ENCODE peak calls at places on chromosomes 6 and 20, in ten cellular contexts. One of them, this sample, is unnamed.

GRCh38 chr6:169489642-169490408 is 212.0 kb downstream of the WDR27 start:
- DNase-seq in fibroblast of mammary gland: peak; percentile 57
- DNase-seq in lower leg skin: no peak
- DNase-seq in right atrium auricular region: no peak
- DNase-seq in NB4: no peak
- DNase-seq in psoas muscle: no peak
- DNase-seq in BJ: no peak
- DNase-seq in mucosa of descending colon: no peak
- DNase-seq in ascending aorta: no peak
- DNase-seq in upper lobe of left lung: no peak
- DNase-seq in this sample: peak; percentile 46

GRCh38 chr6:122610690-122611455 is 668 bp downstream of the PKIB start:
- DNase-seq in fibroblast of mammary gland: peak; percentile 13
- DNase-seq in lower leg skin: peak; percentile 83
- DNase-seq in right atrium auricular region: no peak
- DNase-seq in NB4: no peak
- DNase-seq in psoas muscle: peak; percentile 28
- DNase-seq in BJ: no peak
- DNase-seq in mucosa of descending colon: peak; percentile 74
- DNase-seq in ascending aorta: peak; percentile 16
- DNase-seq in upper lobe of left lung: peak; percentile 54
- DNase-seq in this sample: no peak

GRCh38 chr6:25482996-25483395 is 169.0 kb upstream of the SCGN start:
- DNase-seq in fibroblast of mammary gland: no peak
- DNase-seq in lower leg skin: no peak
- DNase-seq in right atrium auricular region: no peak
- DNase-seq in NB4: no peak
- DNase-seq in psoas muscle: no peak
- DNase-seq in BJ: no peak
- DNase-seq in mucosa of descending colon: no peak
- DNase-seq in ascending aorta: no peak
- DNase-seq in upper lobe of left lung: no peak
- DNase-seq in this sample: no peak

GRCh38 chr6:154196333-154196732 is 157.3 kb downstream of the OPRM1 start:
- DNase-seq in fibroblast of mammary gland: no peak
- DNase-seq in lower leg skin: no peak
- DNase-seq in right atrium auricular region: no peak
- DNase-seq in NB4: no peak
- DNase-seq in psoas muscle: no peak
- DNase-seq in BJ: no peak
- DNase-seq in mucosa of descending colon: no peak
- DNase-seq in ascending aorta: no peak
- DNase-seq in upper lobe of left lung: no peak
- DNase-seq in this sample: no peak

GRCh38 chr6:159935633-159936032 is 33.2 kb upstream of the IGF2R start:
- DNase-seq in fibroblast of mammary gland: peak; percentile 77
- DNase-seq in lower leg skin: no peak
- DNase-seq in right atrium auricular region: no peak
- DNase-seq in NB4: no peak
- DNase-seq in psoas muscle: no peak
- DNase-seq in BJ: no peak
- DNase-seq in mucosa of descending colon: no peak
- DNase-seq in ascending aorta: no peak
- DNase-seq in upper lobe of left lung: no peak
- DNase-seq in this sample: no peak

GRCh38 chr20:38859070-38859690 is 53.7 kb downstream of the PPP1R16B start:
- DNase-seq in fibroblast of mammary gland: no peak
- DNase-seq in lower leg skin: no peak
- DNase-seq in right atrium auricular region: no peak
- DNase-seq in NB4: peak; percentile 76
- DNase-seq in psoas muscle: no peak
- DNase-seq in BJ: no peak
- DNase-seq in mucosa of descending colon: no peak
- DNase-seq in ascending aorta: no peak
- DNase-seq in upper lobe of left lung: no peak
- DNase-seq in this sample: no peak

GRCh38 chr20:37348643-37349516 is 2.9 kb downstream of the SRC start:
- DNase-seq in fibroblast of mammary gland: no peak
- DNase-seq in lower leg skin: peak; percentile 78
- DNase-seq in right atrium auricular region: no peak
- DNase-seq in NB4: no peak
- DNase-seq in psoas muscle: no peak
- DNase-seq in BJ: no peak
- DNase-seq in mucosa of descending colon: no peak
- DNase-seq in ascending aorta: no peak
- DNase-seq in upper lobe of left lung: no peak
- DNase-seq in this sample: no peak

GRCh38 chr6:39420300-39421265 is 98.1 kb upstream of the KCNK16 start:
- DNase-seq in fibroblast of mammary gland: no peak
- DNase-seq in lower leg skin: no peak
- DNase-seq in right atrium auricular region: no peak
- DNase-seq in NB4: no peak
- DNase-seq in psoas muscle: no peak
- DNase-seq in BJ: no peak
- DNase-seq in mucosa of descending colon: no peak
- DNase-seq in ascending aorta: no peak
- DNase-seq in upper lobe of left lung: no peak
- DNase-seq in this sample: no peak

GRCh38 chr6:35146453-35146852 is 5.3 kb upstream of the TCP11 start:
- DNase-seq in fibroblast of mammary gland: peak; percentile 54
- DNase-seq in lower leg skin: no peak
- DNase-seq in right atrium auricular region: no peak
- DNase-seq in NB4: peak; percentile 76
- DNase-seq in psoas muscle: peak; percentile 24
- DNase-seq in BJ: no peak
- DNase-seq in mucosa of descending colon: no peak
- DNase-seq in ascending aorta: no peak
- DNase-seq in upper lobe of left lung: peak; percentile 50
- DNase-seq in this sample: no peak

GRCh38 chr6:112122758-112123157 is 35.4 kb downstream of the FAM229B start:
- DNase-seq in fibroblast of mammary gland: no peak
- DNase-seq in lower leg skin: no peak
- DNase-seq in right atrium auricular region: no peak
- DNase-seq in NB4: no peak
- DNase-seq in psoas muscle: no peak
- DNase-seq in BJ: no peak
- DNase-seq in mucosa of descending colon: no peak
- DNase-seq in ascending aorta: no peak
- DNase-seq in upper lobe of left lung: no peak
- DNase-seq in this sample: no peak

GRCh38 chr20:32465092-32465900 is 107.2 kb downstream of the ASXL1 start:
- DNase-seq in fibroblast of mammary gland: peak; percentile 94
- DNase-seq in lower leg skin: no peak
- DNase-seq in right atrium auricular region: peak; percentile 81
- DNase-seq in NB4: no peak
- DNase-seq in psoas muscle: peak; percentile 68
- DNase-seq in BJ: no peak
- DNase-seq in mucosa of descending colon: peak; percentile 95
- DNase-seq in ascending aorta: no peak
- DNase-seq in upper lobe of left lung: peak; percentile 83
- DNase-seq in this sample: no peak

GRCh38 chr6:101832371-101832770 is 438.9 kb downstream of the GRIK2 start:
- DNase-seq in fibroblast of mammary gland: no peak
- DNase-seq in lower leg skin: no peak
- DNase-seq in right atrium auricular region: no peak
- DNase-seq in NB4: no peak
- DNase-seq in psoas muscle: no peak
- DNase-seq in BJ: no peak
- DNase-seq in mucosa of descending colon: no peak
- DNase-seq in ascending aorta: no peak
- DNase-seq in upper lobe of left lung: no peak
- DNase-seq in this sample: no peak

GRCh38 chr20:10649817-10650200 is 24.0 kb downstream of the JAG1 start:
- DNase-seq in fibroblast of mammary gland: no peak
- DNase-seq in lower leg skin: no peak
- DNase-seq in right atrium auricular region: no peak
- DNase-seq in NB4: no peak
- DNase-seq in psoas muscle: no peak
- DNase-seq in BJ: no peak
- DNase-seq in mucosa of descending colon: no peak
- DNase-seq in ascending aorta: no peak
- DNase-seq in upper lobe of left lung: no peak
- DNase-seq in this sample: no peak

GRCh38 chr6:45187841-45188240 is 140.3 kb upstream of the RUNX2 start:
- DNase-seq in fibroblast of mammary gland: peak; percentile 59
- DNase-seq in lower leg skin: no peak
- DNase-seq in right atrium auricular region: no peak
- DNase-seq in NB4: peak; percentile 17
- DNase-seq in psoas muscle: no peak
- DNase-seq in BJ: no peak
- DNase-seq in mucosa of descending colon: no peak
- DNase-seq in ascending aorta: no peak
- DNase-seq in upper lobe of left lung: no peak
- DNase-seq in this sample: peak; percentile 4

DNA sequence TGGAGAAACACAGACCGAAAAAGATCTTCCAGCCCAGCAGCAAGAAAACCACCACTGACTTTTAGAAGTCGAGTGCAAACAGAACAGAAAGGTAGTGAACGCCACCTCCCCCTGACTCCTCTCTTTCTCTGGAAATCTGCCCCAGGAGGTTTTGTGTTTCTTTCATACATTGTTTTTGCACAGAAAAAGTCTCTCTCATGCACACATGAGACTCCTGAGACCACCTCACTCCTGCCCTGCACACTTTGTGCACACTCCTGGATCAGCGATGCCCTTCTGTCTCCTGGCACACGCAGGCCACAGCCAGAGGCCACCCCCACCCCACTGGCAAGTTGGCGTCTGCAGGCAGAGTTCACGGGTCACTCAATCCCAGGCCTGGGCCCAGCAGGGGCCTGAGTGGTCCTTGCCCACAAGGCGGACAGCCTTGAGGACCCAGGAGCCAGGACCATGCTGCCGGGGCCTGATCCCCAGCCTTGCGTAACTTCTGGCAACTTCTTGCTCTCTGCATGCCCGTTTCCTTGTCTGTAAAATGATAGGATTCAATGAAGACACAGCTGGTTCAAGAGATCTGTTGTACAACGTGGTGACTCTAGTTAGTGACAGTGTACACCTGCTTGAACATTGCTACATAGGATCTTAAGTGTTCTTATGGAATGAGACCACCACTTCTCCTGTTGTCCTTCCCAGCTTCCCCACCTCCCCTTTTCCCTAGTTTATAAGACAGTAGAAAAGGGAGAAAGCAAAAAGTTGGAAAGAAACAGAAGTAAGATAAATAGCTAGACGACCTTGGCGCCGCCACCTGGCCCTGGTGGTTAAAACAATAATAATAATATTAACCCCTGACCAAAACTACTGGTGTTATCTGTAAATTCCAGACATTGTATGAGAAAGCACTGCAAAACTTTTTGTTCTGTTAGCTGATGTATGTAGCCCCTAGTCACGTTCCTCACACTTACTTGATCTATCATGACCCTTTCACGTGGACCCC is 30.2 kb upstream of the CST7 start:
- DNase-seq in fibroblast of mammary gland: no peak
- DNase-seq in lower leg skin: peak; percentile 71
- DNase-seq in right atrium auricular region: no peak
- DNase-seq in NB4: no peak
- DNase-seq in psoas muscle: no peak
- DNase-seq in BJ: no peak
- DNase-seq in mucosa of descending colon: no peak
- DNase-seq in ascending aorta: no peak
- DNase-seq in upper lobe of left lung: peak; percentile 17
- DNase-seq in this sample: no peak
- TF ChIP-seq CTCF in fibroblast of mammary gland: no peak
- TF ChIP-seq CTCF in lower leg skin: no peak
- TF ChIP-seq CTCF in right atrium auricular region: peak; percentile 33
- TF ChIP-seq CTCF in NB4: no peak
- TF ChIP-seq CTCF in psoas muscle: no peak
- TF ChIP-seq CTCF in BJ: no peak
- TF ChIP-seq CTCF in mucosa of descending colon: no peak
- TF ChIP-seq CTCF in ascending aorta: no peak
- TF ChIP-seq CTCF in upper lobe of left lung: no peak
- TF ChIP-seq CTCF in this sample: no peak

GRCh38 chr6:142162780-142163179 is 15.7 kb downstream of the VTA1 start:
- DNase-seq in fibroblast of mammary gland: no peak
- DNase-seq in lower leg skin: no peak
- DNase-seq in right atrium auricular region: no peak
- DNase-seq in NB4: no peak
- DNase-seq in psoas muscle: no peak
- DNase-seq in BJ: no peak
- DNase-seq in mucosa of descending colon: no peak
- DNase-seq in ascending aorta: no peak
- DNase-seq in upper lobe of left lung: no peak
- DNase-seq in this sample: no peak
- H3K4me3 ChIP-seq in fibroblast of mammary gland: no peak overlapping the region
- H3K4me3 ChIP-seq in lower leg skin: no peak overlapping the region
- H3K4me3 ChIP-seq in right atrium auricular region: no peak overlapping the region
- H3K4me3 ChIP-seq in NB4: no peak overlapping the region
- H3K4me3 ChIP-seq in psoas muscle: no peak overlapping the region
- H3K4me3 ChIP-seq in BJ: no peak overlapping the region
- H3K4me3 ChIP-seq in mucosa of descending colon: no peak overlapping the region
- H3K4me3 ChIP-seq in ascending aorta: no peak overlapping the region
- H3K4me3 ChIP-seq in upper lobe of left lung: no peak overlapping the region
- H3K4me3 ChIP-seq in this sample: no peak overlapping the region

DNA sequence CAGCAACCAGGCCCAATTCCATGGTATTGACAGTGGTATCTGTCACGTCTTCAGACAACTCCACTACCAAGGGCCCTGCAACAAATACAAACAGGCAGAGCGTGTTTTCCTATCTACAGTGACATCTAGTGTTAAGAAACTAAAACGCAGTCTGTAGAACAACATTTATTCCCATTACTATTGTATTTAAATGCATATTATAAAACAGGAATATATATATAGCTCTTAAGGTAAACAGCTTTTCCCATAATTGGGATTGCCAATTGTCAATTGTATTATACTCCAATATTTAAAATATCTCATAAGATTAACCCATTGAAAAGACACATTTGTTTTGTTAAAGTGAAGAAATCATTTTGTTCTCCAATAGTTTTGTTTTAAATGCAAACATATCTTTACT is 97.2 kb downstream of the KIF16B start:
- DNase-seq in fibroblast of mammary gland: peak; percentile 70
- DNase-seq in lower leg skin: no peak
- DNase-seq in right atrium auricular region: no peak
- DNase-seq in NB4: peak; percentile 57
- DNase-seq in psoas muscle: no peak
- DNase-seq in BJ: peak; percentile 9
- DNase-seq in mucosa of descending colon: no peak
- DNase-seq in ascending aorta: no peak
- DNase-seq in upper lobe of left lung: no peak
- DNase-seq in this sample: no peak
- TF ChIP-seq CTCF in fibroblast of mammary gland: peak; percentile 66
- TF ChIP-seq CTCF in lower leg skin: no peak
- TF ChIP-seq CTCF in right atrium auricular region: peak; percentile 79
- TF ChIP-seq CTCF in NB4: peak; percentile 41
- TF ChIP-seq CTCF in psoas muscle: peak; percentile 73
- TF ChIP-seq CTCF in BJ: peak; percentile 63
- TF ChIP-seq CTCF in mucosa of descending colon: peak; percentile 21
- TF ChIP-seq CTCF in ascending aorta: peak; percentile 51
- TF ChIP-seq CTCF in upper lobe of left lung: peak; percentile 61
- TF ChIP-seq CTCF in this sample: peak; percentile 56

DNA sequence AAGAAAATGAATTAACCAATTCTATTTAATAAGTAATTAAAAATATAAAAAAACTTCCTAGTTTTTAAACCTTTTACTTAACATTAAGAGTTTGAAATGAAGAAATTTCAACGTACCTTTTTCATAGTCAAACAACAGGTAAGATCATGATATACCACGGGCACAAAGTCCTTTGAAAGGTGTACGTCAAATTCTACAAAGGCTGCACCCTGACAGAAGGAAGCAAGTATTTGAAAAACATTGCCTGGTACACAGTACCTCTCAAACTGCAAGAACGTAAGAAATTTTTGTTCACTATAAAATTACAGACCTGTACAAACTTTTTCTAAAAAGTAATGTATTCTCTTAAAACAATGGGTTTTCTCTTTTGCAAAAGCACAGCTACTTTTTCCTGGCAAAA is 180.2 kb upstream of the SHLD1 start:
- DNase-seq in fibroblast of mammary gland: no peak
- DNase-seq in lower leg skin: no peak
- DNase-seq in right atrium auricular region: no peak
- DNase-seq in NB4: no peak
- DNase-seq in psoas muscle: no peak
- DNase-seq in BJ: no peak
- DNase-seq in mucosa of descending colon: no peak
- DNase-seq in ascending aorta: no peak
- DNase-seq in upper lobe of left lung: no peak
- DNase-seq in this sample: no peak
- H3K4me3 ChIP-seq in fibroblast of mammary gland: no peak overlapping the region
- H3K4me3 ChIP-seq in lower leg skin: no peak overlapping the region
- H3K4me3 ChIP-seq in right atrium auricular region: no peak overlapping the region
- H3K4me3 ChIP-seq in NB4: no peak overlapping the region
- H3K4me3 ChIP-seq in psoas muscle: no peak overlapping the region
- H3K4me3 ChIP-seq in BJ: no peak overlapping the region
- H3K4me3 ChIP-seq in mucosa of descending colon: no peak overlapping the region
- H3K4me3 ChIP-seq in ascending aorta: no peak overlapping the region
- H3K4me3 ChIP-seq in upper lobe of left lung: no peak overlapping the region
- H3K4me3 ChIP-seq in this sample: no peak overlapping the region